ENCODE peak calls at places on chromosome 5, in four cellular contexts. K is fibroblast of lung, S is midbrain, Z is SW 1271. N is an unnamed sample.

GRCh38 chr5:13994606-13995336 is 50.3 kb upstream of the DNAH5 start:
- DNase-seq in K (no peak), S (no peak), Z (no peak), N (no peak)

GRCh38 chr5:115297043-115297442 is 589 bp upstream of the CCDC112 start:
- DNase-seq in K (peak), S (no peak), Z (peak), N (no peak)

GRCh38 chr5:171945476-171945875 is 61.0 kb downstream of the FBXW11 start:
- DNase-seq in K (no peak), S (no peak), Z (no peak), N (no peak)

GRCh38 chr5:129459485-129460120 is 495 bp upstream of the ADAMTS19 start:
- DNase-seq in K (peak), S (peak), Z (no peak), N (peak)

GRCh38 chr5:174692982-174693422 is 31.4 kb upstream of the MSX2 start:
- DNase-seq in K (no peak), S (no peak), Z (no peak), N (no peak)

GRCh38 chr5:65512170-65512937 is 30.6 kb upstream of the ADAMTS6 start:
- DNase-seq in K (peak), S (no peak), Z (no peak), N (no peak)

GRCh38 chr5:6780802-6781391 is 67.7 kb downstream of the TENT4A start:
- DNase-seq in K (no peak), S (no peak), Z (peak), N (no peak)

GRCh38 chr5:105695916-105696315 is 1974.8 kb downstream of the EFNA5 start:
- DNase-seq in K (no peak), S (no peak), Z (no peak), N (no peak)

GRCh38 chr5:181221792-181222629 is 1.1 kb upstream of the TRIM41 start:
- DNase-seq in K (peak), S (no peak), Z (no peak), N (peak)

GRCh38 chr5:123138774-123139173 is 49.7 kb downstream of the PRDM6 start:
- DNase-seq in K (no peak), S (no peak), Z (no peak), N (no peak)

GRCh38 chr5:166517976-166518375 is 1773.5 kb upstream of the WWC1 start:
- DNase-seq in K (no peak), S (no peak), Z (no peak), N (no peak)

GRCh38 chr5:151647320-151647861 is 39.3 kb downstream of the SPARC start:
- DNase-seq in K (no peak), S (no peak), Z (no peak), N (no peak)

GRCh38 chr5:80302636-80303035 is 17.2 kb upstream of the SPZ1 start:
- DNase-seq in K (no peak), S (no peak), Z (no peak), N (no peak)

GRCh38 chr5:144972317-144972716 is 801.6 kb downstream of the KCTD16 start:
- DNase-seq in K (no peak), S (no peak), Z (no peak), N (peak)